ENCODE peak calls at places on chromosomes 16 and 17, in eight cellular contexts. One of them, this sample, is unnamed.

GRCh38 chr17:79942591-79943353 is 92.9 kb downstream of the TBC1D16 start:
- DNase-seq in epithelial cell of esophagus: no peak
- DNase-seq in A549: no peak
- DNase-seq in GM13976: no peak
- DNase-seq in psoas muscle: peak
- DNase-seq in OCI-LY7: peak
- DNase-seq in coronary artery: peak
- DNase-seq in mesothelial cell of epicardium: no peak
- DNase-seq in this sample: no peak

GRCh38 chr17:16406742-16407674 is 8.4 kb upstream of the TRPV2 start:
- DNase-seq in OCI-LY7: no peak
- DNase-seq in psoas muscle: peak
- DNase-seq in GM13976: peak
- DNase-seq in epithelial cell of esophagus: no peak
- DNase-seq in A549: peak
- DNase-seq in coronary artery: no peak
- DNase-seq in mesothelial cell of epicardium: peak
- DNase-seq in this sample: no peak

GRCh38 chr16:73365010-73365409 is 317.1 kb upstream of the ZFHX3 start:
- DNase-seq in mesothelial cell of epicardium: peak
- DNase-seq in psoas muscle: no peak
- DNase-seq in GM13976: no peak
- DNase-seq in OCI-LY7: no peak
- DNase-seq in epithelial cell of esophagus: no peak
- DNase-seq in A549: no peak
- DNase-seq in coronary artery: no peak
- DNase-seq in this sample: no peak

GRCh38 chr17:65163990-65164495 is 26.9 kb downstream of the RGS9 start:
- DNase-seq in epithelial cell of esophagus: peak
- DNase-seq in psoas muscle: no peak
- DNase-seq in A549: peak
- DNase-seq in GM13976: peak
- DNase-seq in mesothelial cell of epicardium: no peak
- DNase-seq in OCI-LY7: peak
- DNase-seq in coronary artery: no peak
- DNase-seq in this sample: no peak

GRCh38 chr16:53809088-53809951 is 105.4 kb downstream of the FTO start:
- DNase-seq in coronary artery: no peak
- DNase-seq in A549: no peak
- DNase-seq in epithelial cell of esophagus: peak
- DNase-seq in OCI-LY7: no peak
- DNase-seq in psoas muscle: no peak
- DNase-seq in mesothelial cell of epicardium: no peak
- DNase-seq in GM13976: no peak
- DNase-seq in this sample: no peak

GRCh38 chr17:8222380-8222629 is 11.9 kb upstream of the AURKB start:
- DNase-seq in A549: no peak
- DNase-seq in epithelial cell of esophagus: no peak
- DNase-seq in psoas muscle: no peak
- DNase-seq in GM13976: no peak
- DNase-seq in coronary artery: no peak
- DNase-seq in OCI-LY7: peak
- DNase-seq in mesothelial cell of epicardium: no peak
- DNase-seq in this sample: no peak

GRCh38 chr16:50067290-50067853 is 1.6 kb downstream of the HEATR3 start:
- DNase-seq in OCI-LY7: peak
- DNase-seq in epithelial cell of esophagus: peak
- DNase-seq in GM13976: peak
- DNase-seq in coronary artery: no peak
- DNase-seq in mesothelial cell of epicardium: no peak
- DNase-seq in A549: peak
- DNase-seq in psoas muscle: no peak
- DNase-seq in this sample: no peak

GRCh38 chr16:75246504-75247205 is 4.8 kb downstream of the BCAR1 start:
- DNase-seq in psoas muscle: no peak
- DNase-seq in OCI-LY7: no peak
- DNase-seq in coronary artery: no peak
- DNase-seq in GM13976: no peak
- DNase-seq in A549: no peak
- DNase-seq in epithelial cell of esophagus: no peak
- DNase-seq in mesothelial cell of epicardium: no peak
- DNase-seq in this sample: no peak

GRCh38 chr16:75305364-75306101 is 54.1 kb upstream of the BCAR1 start:
- DNase-seq in epithelial cell of esophagus: peak
- DNase-seq in coronary artery: peak
- DNase-seq in OCI-LY7: no peak
- DNase-seq in GM13976: peak
- DNase-seq in mesothelial cell of epicardium: peak
- DNase-seq in psoas muscle: peak
- DNase-seq in A549: peak
- DNase-seq in this sample: peak

GRCh38 chr16:66335704-66336329 is 30.7 kb upstream of the CDH5 start:
- DNase-seq in epithelial cell of esophagus: peak
- DNase-seq in mesothelial cell of epicardium: peak
- DNase-seq in OCI-LY7: no peak
- DNase-seq in psoas muscle: no peak
- DNase-seq in A549: no peak
- DNase-seq in coronary artery: no peak
- DNase-seq in GM13976: no peak
- DNase-seq in this sample: no peak

GRCh38 chr16:50146479-50147435 is 6.3 kb upstream of the TENT4B start:
- DNase-seq in psoas muscle: no peak
- DNase-seq in coronary artery: no peak
- DNase-seq in mesothelial cell of epicardium: no peak
- DNase-seq in epithelial cell of esophagus: no peak
- DNase-seq in A549: no peak
- DNase-seq in GM13976: no peak
- DNase-seq in OCI-LY7: no peak
- DNase-seq in this sample: no peak

GRCh38 chr17:31581022-31581483 is 189.6 kb downstream of the RAB11FIP4 start:
- DNase-seq in GM13976: no peak
- DNase-seq in psoas muscle: peak
- DNase-seq in A549: no peak
- DNase-seq in OCI-LY7: no peak
- DNase-seq in coronary artery: peak
- DNase-seq in mesothelial cell of epicardium: no peak
- DNase-seq in epithelial cell of esophagus: peak
- DNase-seq in this sample: no peak

GRCh38 chr17:52790359-52790955 is 631.9 kb upstream of the CA10 start:
- DNase-seq in epithelial cell of esophagus: no peak
- DNase-seq in GM13976: no peak
- DNase-seq in coronary artery: no peak
- DNase-seq in psoas muscle: no peak
- DNase-seq in mesothelial cell of epicardium: no peak
- DNase-seq in A549: no peak
- DNase-seq in OCI-LY7: no peak
- DNase-seq in this sample: no peak

GRCh38 chr17:38871247-38871991 is 1.6 kb downstream of the LASP1 start:
- DNase-seq in epithelial cell of esophagus: peak
- DNase-seq in A549: peak
- DNase-seq in GM13976: peak
- DNase-seq in coronary artery: no peak
- DNase-seq in psoas muscle: peak
- DNase-seq in OCI-LY7: peak
- DNase-seq in mesothelial cell of epicardium: no peak
- DNase-seq in this sample: no peak

GRCh38 chr16:76176153-76176552 is 101.0 kb upstream of the CNTNAP4 start:
- DNase-seq in mesothelial cell of epicardium: no peak
- DNase-seq in A549: no peak
- DNase-seq in OCI-LY7: no peak
- DNase-seq in coronary artery: no peak
- DNase-seq in GM13976: peak
- DNase-seq in psoas muscle: no peak
- DNase-seq in epithelial cell of esophagus: no peak
- DNase-seq in this sample: no peak

GRCh38 chr16:69565611-69566436 is at the start of gene NFAT5:
- DNase-seq in coronary artery: peak
- DNase-seq in OCI-LY7: peak
- DNase-seq in mesothelial cell of epicardium: peak
- DNase-seq in epithelial cell of esophagus: peak
- DNase-seq in A549: peak
- DNase-seq in GM13976: peak
- DNase-seq in psoas muscle: peak
- DNase-seq in this sample: peak

GRCh38 chr16:53061701-53062159 is 6.9 kb downstream of the CHD9 start:
- DNase-seq in psoas muscle: no peak
- DNase-seq in coronary artery: no peak
- DNase-seq in OCI-LY7: peak
- DNase-seq in epithelial cell of esophagus: no peak
- DNase-seq in A549: no peak
- DNase-seq in GM13976: peak
- DNase-seq in mesothelial cell of epicardium: no peak
- DNase-seq in this sample: no peak

GRCh38 chr16:12229759-12230594 is 253.4 kb downstream of the SNX29 start:
- DNase-seq in A549: no peak
- DNase-seq in OCI-LY7: peak
- DNase-seq in psoas muscle: no peak
- DNase-seq in mesothelial cell of epicardium: no peak
- DNase-seq in epithelial cell of esophagus: peak
- DNase-seq in GM13976: no peak
- DNase-seq in coronary artery: no peak
- DNase-seq in this sample: no peak

GRCh38 chr17:15298176-15298575 is 33.0 kb upstream of the PMP22 start:
- DNase-seq in A549: no peak
- DNase-seq in mesothelial cell of epicardium: no peak
- DNase-seq in GM13976: no peak
- DNase-seq in epithelial cell of esophagus: peak
- DNase-seq in psoas muscle: no peak
- DNase-seq in OCI-LY7: no peak
- DNase-seq in coronary artery: no peak
- DNase-seq in this sample: no peak

GRCh38 chr17:10127819-10128375 is 70.5 kb downstream of the GAS7 start:
- DNase-seq in psoas muscle: peak
- DNase-seq in epithelial cell of esophagus: no peak
- DNase-seq in mesothelial cell of epicardium: peak
- DNase-seq in GM13976: no peak
- DNase-seq in coronary artery: peak
- DNase-seq in OCI-LY7: no peak
- DNase-seq in A549: no peak
- DNase-seq in this sample: no peak

GRCh38 chr17:81019563-81020442 is 15.1 kb upstream of the BAIAP2 start:
- DNase-seq in mesothelial cell of epicardium: no peak
- DNase-seq in OCI-LY7: no peak
- DNase-seq in epithelial cell of esophagus: no peak
- DNase-seq in GM13976: no peak
- DNase-seq in coronary artery: peak
- DNase-seq in psoas muscle: no peak
- DNase-seq in A549: no peak
- DNase-seq in this sample: no peak

GRCh38 chr17:74212262-74212912 is 984 bp upstream of the TTYH2 start:
- DNase-seq in epithelial cell of esophagus: peak
- DNase-seq in coronary artery: no peak
- DNase-seq in OCI-LY7: no peak
- DNase-seq in A549: no peak
- DNase-seq in psoas muscle: peak
- DNase-seq in GM13976: no peak
- DNase-seq in mesothelial cell of epicardium: peak
- DNase-seq in this sample: no peak

GRCh38 chr16:80591071-80591935 is 50.5 kb downstream of the DYNLRB2 start:
- DNase-seq in mesothelial cell of epicardium: no peak
- DNase-seq in coronary artery: no peak
- DNase-seq in A549: no peak
- DNase-seq in psoas muscle: no peak
- DNase-seq in GM13976: no peak
- DNase-seq in OCI-LY7: no peak
- DNase-seq in epithelial cell of esophagus: no peak
- DNase-seq in this sample: no peak

GRCh38 chr17:73906896-73907600 is 262.8 kb upstream of the SDK2 start:
- DNase-seq in epithelial cell of esophagus: no peak
- DNase-seq in coronary artery: no peak
- DNase-seq in A549: no peak
- DNase-seq in psoas muscle: no peak
- DNase-seq in mesothelial cell of epicardium: no peak
- DNase-seq in GM13976: no peak
- DNase-seq in OCI-LY7: no peak
- DNase-seq in this sample: peak

GRCh38 chr17:47066841-47067682 is 88.0 kb upstream of the RPRML start:
- DNase-seq in mesothelial cell of epicardium: peak
- DNase-seq in epithelial cell of esophagus: peak
- DNase-seq in coronary artery: peak
- DNase-seq in OCI-LY7: peak
- DNase-seq in psoas muscle: peak
- DNase-seq in GM13976: peak
- DNase-seq in A549: peak
- DNase-seq in this sample: peak
- TF ChIP-seq CTCF in mesothelial cell of epicardium: no peak
- TF ChIP-seq CTCF in epithelial cell of esophagus: peak
- TF ChIP-seq CTCF in coronary artery: no peak
- TF ChIP-seq CTCF in OCI-LY7: peak
- TF ChIP-seq CTCF in psoas muscle: no peak
- TF ChIP-seq CTCF in GM13976: no peak
- TF ChIP-seq CTCF in A549: no peak
- TF ChIP-seq CTCF in this sample: peak

GRCh38 chr16:10919003-10919351 is 23.3 kb downstream of the DEXI start:
- DNase-seq in A549: no peak
- DNase-seq in mesothelial cell of epicardium: no peak
- DNase-seq in epithelial cell of esophagus: no peak
- DNase-seq in GM13976: no peak
- DNase-seq in coronary artery: no peak
- DNase-seq in OCI-LY7: no peak
- DNase-seq in psoas muscle: no peak
- DNase-seq in this sample: no peak
- TF ChIP-seq CTCF in A549: no peak
- TF ChIP-seq CTCF in mesothelial cell of epicardium: no peak
- TF ChIP-seq CTCF in epithelial cell of esophagus: no peak
- TF ChIP-seq CTCF in GM13976: no peak
- TF ChIP-seq CTCF in coronary artery: no peak
- TF ChIP-seq CTCF in OCI-LY7: peak
- TF ChIP-seq CTCF in psoas muscle: no peak
- TF ChIP-seq CTCF in this sample: no peak

DNA sequence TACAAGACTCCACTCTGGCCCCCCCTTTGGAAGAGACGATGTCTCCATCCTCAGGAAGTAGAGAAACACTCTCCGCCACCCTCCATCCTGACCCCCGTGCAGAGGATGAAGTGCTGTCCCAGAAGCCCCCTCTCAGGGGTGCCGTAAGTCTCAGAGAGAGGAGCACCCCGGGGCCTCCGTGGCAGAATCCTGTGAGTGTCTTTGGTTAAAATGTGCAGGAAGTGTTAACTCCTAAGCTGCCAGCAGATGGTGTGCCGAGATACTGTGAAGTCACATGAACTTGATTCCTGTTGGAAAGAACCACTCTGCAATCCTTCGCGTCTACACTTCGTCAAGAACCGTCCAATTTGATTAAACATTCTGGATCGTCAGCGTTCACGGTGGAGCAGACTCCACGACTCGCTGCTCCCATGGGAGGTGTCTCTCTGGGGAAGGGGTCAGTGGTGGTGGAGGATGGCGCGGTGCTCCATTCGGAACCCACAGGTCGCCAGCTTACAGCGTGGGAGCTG is 5.6 kb downstream of the BANP start:
- DNase-seq in mesothelial cell of epicardium: no peak
- DNase-seq in GM13976: peak
- DNase-seq in coronary artery: no peak
- DNase-seq in epithelial cell of esophagus: peak
- DNase-seq in OCI-LY7: peak
- DNase-seq in A549: peak
- DNase-seq in psoas muscle: no peak
- DNase-seq in this sample: no peak
- TF ChIP-seq CTCF in mesothelial cell of epicardium: peak
- TF ChIP-seq CTCF in GM13976: peak
- TF ChIP-seq CTCF in coronary artery: no peak
- TF ChIP-seq CTCF in epithelial cell of esophagus: peak
- TF ChIP-seq CTCF in OCI-LY7: peak
- TF ChIP-seq CTCF in A549: peak
- TF ChIP-seq CTCF in psoas muscle: no peak
- TF ChIP-seq CTCF in this sample: peak

GRCh38 chr17:41966453-41967140 is at the start of gene CNP:
- DNase-seq in psoas muscle: peak
- DNase-seq in coronary artery: peak
- DNase-seq in GM13976: peak
- DNase-seq in epithelial cell of esophagus: peak
- DNase-seq in A549: peak
- DNase-seq in OCI-LY7: peak
- DNase-seq in mesothelial cell of epicardium: peak
- DNase-seq in this sample: peak
- TF ChIP-seq CTCF in psoas muscle: no peak
- TF ChIP-seq CTCF in coronary artery: no peak
- TF ChIP-seq CTCF in GM13976: no peak
- TF ChIP-seq CTCF in epithelial cell of esophagus: no peak
- TF ChIP-seq CTCF in A549: no peak
- TF ChIP-seq CTCF in OCI-LY7: no peak
- TF ChIP-seq CTCF in mesothelial cell of epicardium: no peak
- TF ChIP-seq CTCF in this sample: no peak

This sample was measured in osteocyte.